ENCODE peak calls at places on chromosomes 2 and 18, in five cellular contexts. One of them, this sample, is unnamed.

GRCh38 chr2:39183673-39184072 is 60.1 kb downstream of the CDKL4 start:
- DNase-seq in T-cell: no peak
- DNase-seq in LoVo: no peak
- DNase-seq in ovary: no peak
- DNase-seq in CD8-positive, alpha-beta memory T cell: no peak
- DNase-seq in this sample: no peak

GRCh38 chr2:175575346-175576258 is 394.1 kb upstream of the ATP5MC3 start:
- DNase-seq in ovary: no peak
- DNase-seq in CD8-positive, alpha-beta memory T cell: peak; percentile 13
- DNase-seq in LoVo: no peak
- DNase-seq in T-cell: peak; percentile 17
- DNase-seq in this sample: no peak

GRCh38 chr2:201964631-201965206 is 68.9 kb upstream of the FZD7 start:
- DNase-seq in LoVo: no peak
- DNase-seq in CD8-positive, alpha-beta memory T cell: peak; percentile 7
- DNase-seq in ovary: no peak
- DNase-seq in T-cell: peak; percentile 17
- DNase-seq in this sample: no peak

GRCh38 chr2:219059725-219060682 is 717 bp downstream of the IHH start:
- DNase-seq in T-cell: no peak
- DNase-seq in ovary: no peak
- DNase-seq in LoVo: peak; percentile 14
- DNase-seq in CD8-positive, alpha-beta memory T cell: no peak
- DNase-seq in this sample: no peak

GRCh38 chr18:6561029-6561861 is 146.5 kb upstream of the L3MBTL4 start:
- DNase-seq in ovary: peak; percentile 84
- DNase-seq in LoVo: no peak
- DNase-seq in CD8-positive, alpha-beta memory T cell: no peak
- DNase-seq in T-cell: no peak
- DNase-seq in this sample: no peak

GRCh38 chr2:175017618-175018414 is 12.6 kb upstream of the CHN1 start:
- DNase-seq in LoVo: no peak
- DNase-seq in CD8-positive, alpha-beta memory T cell: no peak
- DNase-seq in T-cell: no peak
- DNase-seq in ovary: no peak
- DNase-seq in this sample: no peak

GRCh38 chr2:208872591-208872990 is 466.0 kb downstream of the PTH2R start:
- DNase-seq in LoVo: peak; percentile 6
- DNase-seq in T-cell: no peak
- DNase-seq in CD8-positive, alpha-beta memory T cell: no peak
- DNase-seq in ovary: no peak
- DNase-seq in this sample: no peak

GRCh38 chr2:160906878-160907277 is 253.3 kb upstream of the TANK start:
- DNase-seq in T-cell: no peak
- DNase-seq in CD8-positive, alpha-beta memory T cell: no peak
- DNase-seq in LoVo: no peak
- DNase-seq in ovary: no peak
- DNase-seq in this sample: no peak

GRCh38 chr2:105768961-105769452 is 24.3 kb downstream of the NCK2 start:
- DNase-seq in T-cell: no peak
- DNase-seq in ovary: no peak
- DNase-seq in LoVo: no peak
- DNase-seq in CD8-positive, alpha-beta memory T cell: no peak
- DNase-seq in this sample: no peak

GRCh38 chr2:601387-601698 is 75.9 kb downstream of the TMEM18 start:
- DNase-seq in CD8-positive, alpha-beta memory T cell: no peak
- DNase-seq in LoVo: no peak
- DNase-seq in T-cell: no peak
- DNase-seq in ovary: no peak
- DNase-seq in this sample: no peak

GRCh38 chr2:53826587-53827397 is 33.0 kb downstream of the GPR75 start:
- DNase-seq in LoVo: no peak
- DNase-seq in T-cell: no peak
- DNase-seq in ovary: no peak
- DNase-seq in CD8-positive, alpha-beta memory T cell: no peak
- DNase-seq in this sample: no peak